ENCODE peak calls at places on chromosomes 1 and 21, in six cellular contexts. Y, D, C, F, Q and P are unnamed samples.

GRCh38 chr1:245255783-245256182 is 101.0 kb downstream of the KIF26B start:
- DNase-seq in D (no peak), C (no peak), F (no peak), Y (no peak), Q (no peak), P (no peak)

GRCh38 chr21:45962531-45963224 is 18.9 kb upstream of the COL6A1 start:
- DNase-seq in F (no peak), Q (no peak), Y (no peak), C (no peak), D (no peak), P (no peak)

GRCh38 chr1:87093286-87093685 is 178.9 kb downstream of the HS2ST1 start:
- DNase-seq in D (no peak), F (no peak), Q (no peak), Y (no peak), C (no peak), P (no peak)

GRCh38 chr1:179583869-179584268 is 7.8 kb upstream of the TDRD5 start:
- DNase-seq in D (no peak), C (no peak), Y (no peak), Q (no peak), F (no peak), P (no peak)

GRCh38 chr1:209618756-209619420 is 33.3 kb downstream of the LAMB3 start:
- DNase-seq in Q (no peak), C (no peak), Y (no peak), F (peak), D (no peak), P (peak)

GRCh38 chr1:39575191-39576015 is 1.2 kb downstream of the PABPC4 start:
- DNase-seq in Q (peak), Y (peak), F (peak), D (no peak), C (peak), P (peak)

GRCh38 chr21:26965567-26966359 is 1.1 kb downstream of the ADAMTS5 start:
- DNase-seq in Y (no peak), C (peak), D (no peak), F (no peak), Q (no peak), P (no peak)

GRCh38 chr1:226702957-226703831 is 35.9 kb downstream of the ITPKB start:
- DNase-seq in C (peak), D (peak), F (peak), Q (peak), Y (peak), P (peak)

GRCh38 chr21:41933259-41934079 is 20.3 kb downstream of the C2CD2 start:
- DNase-seq in F (no peak), Q (peak), D (no peak), Y (no peak), C (no peak), P (no peak)

GRCh38 chr1:61506231-61506630 is 218.7 kb downstream of the TM2D1 start:
- DNase-seq in F (no peak), Y (no peak), C (no peak), D (no peak), Q (no peak), P (no peak)

GRCh38 chr1:225849905-225850304 is 32.3 kb downstream of the TMEM63A start:
- DNase-seq in D (no peak), Y (no peak), F (no peak), C (no peak), Q (no peak), P (no peak)

GRCh38 chr1:119080586-119080985 is 59.9 kb downstream of the WARS2 start:
- DNase-seq in D (no peak), Q (peak), C (peak), Y (no peak), F (no peak), P (no peak)

GRCh38 chr1:168114845-168115244 is 21.9 kb downstream of the GPR161 start:
- DNase-seq in C (no peak), Q (no peak), Y (no peak), D (no peak), F (no peak), P (no peak)

GRCh38 chr1:91148641-91149069 is 126.8 kb upstream of the ZNF644 start:
- DNase-seq in D (no peak), C (no peak), Y (no peak), Q (no peak), F (no peak), P (peak)

GRCh38 chr1:1510912-1511532 is 940 bp upstream of the ATAD3A start:
- DNase-seq in C (peak), D (no peak), Y (no peak), F (no peak), Q (no peak), P (no peak)

GRCh38 chr1:15525043-15525958 is 1.3 kb upstream of the CASP9 start:
- DNase-seq in F (no peak), C (peak), D (peak), Q (no peak), Y (peak), P (peak)

GRCh38 chr1:227944931-227945890 is 2.5 kb downstream of the WNT9A start:
- DNase-seq in Q (no peak), F (no peak), C (no peak), D (no peak), Y (peak), P (no peak)